ENCODE peak calls at places on chromosomes 1 and 21, in six cellular contexts. One of them, this sample, is unnamed.

GRCh38 chr1:202281316-202282016 is 60.3 kb downstream of the UBE2T start:
- DNase-seq in ovary: no peak
- DNase-seq in NB4: no peak
- DNase-seq in stomach: no peak
- DNase-seq in prostate gland: no peak
- DNase-seq in heart left ventricle: no peak
- DNase-seq in this sample: no peak

GRCh38 chr1:32892368-32893197 is 6.3 kb downstream of the HPCA start:
- DNase-seq in prostate gland: no peak
- DNase-seq in NB4: no peak
- DNase-seq in stomach: no peak
- DNase-seq in heart left ventricle: no peak
- DNase-seq in ovary: no peak
- DNase-seq in this sample: no peak

GRCh38 chr1:246875041-246876026 is 56.4 kb downstream of the AHCTF1 start:
- DNase-seq in NB4: no peak
- DNase-seq in stomach: no peak
- DNase-seq in prostate gland: no peak
- DNase-seq in ovary: no peak
- DNase-seq in heart left ventricle: no peak
- DNase-seq in this sample: no peak

GRCh38 chr1:164563821-164564251 is 4.9 kb downstream of the PBX1 start:
- DNase-seq in NB4: no peak
- DNase-seq in ovary: no peak
- DNase-seq in prostate gland: no peak
- DNase-seq in heart left ventricle: no peak
- DNase-seq in stomach: no peak
- DNase-seq in this sample: no peak

GRCh38 chr1:227793948-227794812 is 21.3 kb upstream of the PRSS38 start:
- DNase-seq in heart left ventricle: no peak
- DNase-seq in ovary: peak
- DNase-seq in prostate gland: peak
- DNase-seq in stomach: no peak
- DNase-seq in NB4: no peak
- DNase-seq in this sample: no peak

GRCh38 chr1:96334236-96334557 is 387.4 kb upstream of the PTBP2 start:
- DNase-seq in stomach: no peak
- DNase-seq in heart left ventricle: no peak
- DNase-seq in ovary: no peak
- DNase-seq in prostate gland: no peak
- DNase-seq in NB4: no peak
- DNase-seq in this sample: no peak

GRCh38 chr1:118294817-118295486 is 109.9 kb upstream of the SPAG17 start:
- DNase-seq in NB4: no peak
- DNase-seq in prostate gland: no peak
- DNase-seq in heart left ventricle: no peak
- DNase-seq in stomach: no peak
- DNase-seq in ovary: no peak
- DNase-seq in this sample: no peak

GRCh38 chr1:157112186-157112867 is 12.7 kb upstream of the ETV3L start:
- DNase-seq in heart left ventricle: no peak
- DNase-seq in NB4: no peak
- DNase-seq in ovary: no peak
- DNase-seq in prostate gland: no peak
- DNase-seq in stomach: no peak
- DNase-seq in this sample: no peak

GRCh38 chr1:94989911-94990463 is 63.1 kb upstream of the CNN3 start:
- DNase-seq in ovary: no peak
- DNase-seq in stomach: no peak
- DNase-seq in NB4: no peak
- DNase-seq in heart left ventricle: no peak
- DNase-seq in prostate gland: no peak
- DNase-seq in this sample: no peak

GRCh38 chr1:199173356-199173755 is 534.5 kb downstream of the PTPRC start:
- DNase-seq in ovary: no peak
- DNase-seq in NB4: peak
- DNase-seq in prostate gland: no peak
- DNase-seq in heart left ventricle: no peak
- DNase-seq in stomach: no peak
- DNase-seq in this sample: no peak

GRCh38 chr1:150872572-150872971 is 3.8 kb downstream of the ARNT start:
- DNase-seq in heart left ventricle: no peak
- DNase-seq in ovary: no peak
- DNase-seq in stomach: no peak
- DNase-seq in prostate gland: no peak
- DNase-seq in NB4: no peak
- DNase-seq in this sample: no peak

GRCh38 chr1:216250861-216251260 is 172.4 kb downstream of the USH2A start:
- DNase-seq in NB4: no peak
- DNase-seq in stomach: no peak
- DNase-seq in ovary: no peak
- DNase-seq in heart left ventricle: no peak
- DNase-seq in prostate gland: no peak
- DNase-seq in this sample: no peak

GRCh38 chr1:29489471-29489870 is 253.1 kb downstream of the PTPRU start:
- DNase-seq in prostate gland: no peak
- DNase-seq in heart left ventricle: no peak
- DNase-seq in NB4: no peak
- DNase-seq in ovary: no peak
- DNase-seq in stomach: no peak
- DNase-seq in this sample: no peak

GRCh38 chr1:43507296-43508295 is 23.1 kb upstream of the PTPRF start:
- DNase-seq in NB4: no peak
- DNase-seq in ovary: no peak
- DNase-seq in stomach: no peak
- DNase-seq in prostate gland: no peak
- DNase-seq in heart left ventricle: no peak
- DNase-seq in this sample: no peak

GRCh38 chr1:208158640-208159541 is 85.3 kb downstream of the PLXNA2 start:
- DNase-seq in NB4: no peak
- DNase-seq in prostate gland: no peak
- DNase-seq in ovary: no peak
- DNase-seq in heart left ventricle: no peak
- DNase-seq in stomach: no peak
- DNase-seq in this sample: no peak

GRCh38 chr1:159922499-159923202 is 2.7 kb downstream of the TAGLN2 start:
- DNase-seq in NB4: no peak
- DNase-seq in ovary: peak
- DNase-seq in prostate gland: no peak
- DNase-seq in heart left ventricle: peak
- DNase-seq in stomach: peak
- DNase-seq in this sample: no peak

GRCh38 chr1:176609556-176610408 is 146.8 kb downstream of the PAPPA2 start:
- DNase-seq in heart left ventricle: no peak
- DNase-seq in prostate gland: no peak
- DNase-seq in ovary: no peak
- DNase-seq in stomach: no peak
- DNase-seq in NB4: no peak
- DNase-seq in this sample: no peak

GRCh38 chr1:12454406-12455391 is 163.3 kb downstream of the DHRS3 start:
- DNase-seq in stomach: no peak
- DNase-seq in heart left ventricle: no peak
- DNase-seq in NB4: no peak
- DNase-seq in prostate gland: peak
- DNase-seq in ovary: no peak
- DNase-seq in this sample: peak

GRCh38 chr1:11847667-11848445 is at the start of gene NPPA:
- DNase-seq in prostate gland: no peak
- DNase-seq in ovary: no peak
- DNase-seq in stomach: no peak
- DNase-seq in heart left ventricle: no peak
- DNase-seq in NB4: no peak
- DNase-seq in this sample: no peak

GRCh38 chr1:85297855-85298629 is 21.6 kb upstream of the BCL10 start:
- DNase-seq in prostate gland: peak
- DNase-seq in heart left ventricle: no peak
- DNase-seq in stomach: peak
- DNase-seq in ovary: no peak
- DNase-seq in NB4: peak
- DNase-seq in this sample: peak

GRCh38 chr1:153763365-153764225 is 11.6 kb upstream of the SLC27A3 start:
- DNase-seq in stomach: no peak
- DNase-seq in prostate gland: no peak
- DNase-seq in heart left ventricle: no peak
- DNase-seq in ovary: no peak
- DNase-seq in NB4: no peak
- DNase-seq in this sample: no peak
- TF ChIP-seq POLR2A in stomach: no peak
- TF ChIP-seq POLR2A in prostate gland: no peak
- TF ChIP-seq POLR2A in heart left ventricle: no peak
- TF ChIP-seq POLR2A in ovary: peak
- TF ChIP-seq POLR2A in NB4: no peak
- TF ChIP-seq POLR2A in this sample: no peak

GRCh38 chr1:9238550-9238949 is 4.0 kb downstream of the H6PD start:
- DNase-seq in heart left ventricle: no peak
- DNase-seq in NB4: peak
- DNase-seq in prostate gland: no peak
- DNase-seq in ovary: no peak
- DNase-seq in stomach: no peak
- DNase-seq in this sample: no peak
- TF ChIP-seq CTCF in heart left ventricle: no peak
- TF ChIP-seq CTCF in NB4: no peak
- TF ChIP-seq CTCF in prostate gland: no peak
- TF ChIP-seq CTCF in ovary: no peak
- TF ChIP-seq CTCF in stomach: no peak
- TF ChIP-seq CTCF in this sample: no peak

DNA sequence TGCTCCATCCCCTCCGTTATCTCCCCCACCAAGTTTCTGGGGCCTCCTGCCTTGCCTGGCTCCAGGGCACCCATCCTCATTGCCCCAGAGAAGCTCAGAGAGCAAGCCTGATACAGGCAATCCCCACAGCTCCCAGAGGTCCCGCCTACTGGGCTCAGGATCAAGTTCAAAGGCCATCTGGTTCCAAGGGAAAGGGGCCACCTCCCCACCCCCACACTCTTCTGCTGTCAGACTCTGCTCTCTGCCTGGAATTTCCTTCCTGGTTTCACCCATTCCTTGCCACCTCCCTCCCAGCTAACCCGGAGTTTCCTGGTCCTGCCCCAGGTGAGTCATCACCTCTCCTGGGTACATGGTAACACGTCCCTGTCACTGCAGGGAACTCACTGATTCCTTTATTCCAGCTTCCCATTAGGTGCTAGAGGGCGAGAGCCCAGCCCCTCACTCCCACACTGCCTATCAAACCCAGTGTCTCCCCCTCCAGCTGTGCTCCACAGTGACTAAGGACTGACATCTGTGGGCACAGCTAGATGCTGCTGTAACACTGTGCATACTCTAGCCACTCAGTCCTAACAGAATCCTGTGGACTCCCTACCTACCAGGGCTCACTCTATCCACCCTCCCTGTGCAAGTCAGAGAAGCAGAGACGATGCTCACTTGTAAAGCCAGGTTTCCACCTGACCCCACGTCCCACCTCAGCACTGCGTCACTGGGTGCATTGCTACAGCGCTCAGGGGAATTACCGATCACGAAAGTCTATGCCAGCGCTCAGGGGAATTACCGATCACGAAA is 21.8 kb downstream of the RSPH1 start:
- DNase-seq in ovary: no peak
- DNase-seq in heart left ventricle: no peak
- DNase-seq in NB4: no peak
- DNase-seq in stomach: peak
- DNase-seq in prostate gland: peak
- DNase-seq in this sample: no peak
- TF ChIP-seq POLR2A in ovary: no peak
- TF ChIP-seq POLR2A in heart left ventricle: no peak
- TF ChIP-seq POLR2A in NB4: no peak
- TF ChIP-seq POLR2A in stomach: no peak
- TF ChIP-seq POLR2A in prostate gland: no peak
- TF ChIP-seq POLR2A in this sample: no peak

DNA sequence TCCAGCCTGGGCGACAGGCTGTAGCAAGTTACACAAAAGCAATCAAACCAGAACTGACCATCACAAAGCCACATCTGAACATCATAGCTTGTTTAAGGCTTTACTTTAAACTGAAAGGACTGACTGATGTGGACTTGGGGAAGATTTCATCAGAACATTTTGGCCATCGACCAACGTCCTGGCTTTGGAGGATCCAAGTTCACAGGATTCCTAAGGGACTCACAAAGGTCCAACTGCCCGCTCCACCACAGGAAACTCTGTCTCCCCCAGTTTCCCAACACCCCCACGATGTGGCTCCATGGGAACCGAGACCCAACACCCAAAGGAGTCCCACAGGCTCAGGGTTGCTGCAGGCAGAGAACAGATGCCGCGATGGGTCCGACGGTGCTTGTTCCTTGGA is 9.3 kb downstream of the SSU72 start:
- DNase-seq in ovary: no peak
- DNase-seq in heart left ventricle: no peak
- DNase-seq in stomach: no peak
- DNase-seq in NB4: no peak
- DNase-seq in prostate gland: no peak
- DNase-seq in this sample: no peak
- TF ChIP-seq CTCF in ovary: no peak
- TF ChIP-seq CTCF in heart left ventricle: no peak
- TF ChIP-seq CTCF in stomach: no peak
- TF ChIP-seq CTCF in NB4: no peak
- TF ChIP-seq CTCF in prostate gland: no peak
- TF ChIP-seq CTCF in this sample: no peak

DNA sequence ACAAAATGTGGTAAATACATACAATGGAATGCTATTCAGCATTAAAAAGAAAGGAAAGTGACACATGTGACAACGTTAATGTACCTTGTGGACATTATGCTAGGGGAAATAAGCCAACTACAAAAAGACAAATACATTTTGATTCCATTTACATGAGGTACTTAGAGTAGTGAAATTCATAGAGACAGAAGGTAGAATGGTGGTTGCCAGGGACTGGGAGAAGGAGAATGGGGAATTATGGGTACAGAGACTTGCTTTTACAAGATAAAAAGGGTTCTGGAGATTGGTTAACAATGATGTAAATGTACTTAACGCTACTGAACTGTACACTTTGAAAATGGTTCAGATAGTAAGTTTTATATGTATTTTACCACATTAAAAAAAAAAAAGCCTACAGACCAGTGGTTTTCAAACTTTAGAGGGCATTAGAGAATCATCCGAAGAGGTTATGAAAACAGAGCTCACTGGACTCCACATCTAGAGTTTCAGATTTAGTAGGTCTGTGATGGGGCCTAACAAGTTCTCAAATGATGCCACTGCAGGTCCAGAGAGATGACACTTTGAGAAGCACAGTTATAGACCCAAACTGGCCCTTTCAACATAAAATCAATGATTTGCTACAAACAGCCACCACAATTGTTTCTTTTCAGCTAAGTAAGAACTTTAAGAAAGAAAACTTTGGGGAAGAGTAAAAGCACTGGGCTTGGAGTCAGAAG is 9.5 kb upstream of the ADCY10 start:
- DNase-seq in prostate gland: no peak
- DNase-seq in stomach: no peak
- DNase-seq in ovary: no peak
- DNase-seq in heart left ventricle: no peak
- DNase-seq in NB4: no peak
- DNase-seq in this sample: no peak
- TF ChIP-seq POLR2A in prostate gland: no peak
- TF ChIP-seq POLR2A in stomach: no peak
- TF ChIP-seq POLR2A in ovary: no peak
- TF ChIP-seq POLR2A in heart left ventricle: no peak
- TF ChIP-seq POLR2A in NB4: no peak
- TF ChIP-seq POLR2A in this sample: no peak

This sample was measured in breast epithelium.